ENCODE peak calls at places on chromosome 6, in four cellular contexts. O is brain microvascular endothelial cell, D is NCI-H1092 treated with DMSO at 0.1 percent for 48 hours, Q is AG08396. P is an unnamed sample.
A peak's percentile ranks its signal among the peaks of the same experiment; 100 is the strongest.

GRCh38 chr6:165716886-165717285 is 53.8 kb upstream of the PDE10A start:
- DNase-seq in O (peak; percentile 40), D (no peak), Q (no peak), P (no peak)

GRCh38 chr6:104589940-104590339 is 269.8 kb downstream of the HACE1 start:
- DNase-seq in Q (no peak), D (no peak), O (no peak), P (no peak)

GRCh38 chr6:118913161-118913560 is 19.2 kb downstream of the ASF1A start:
- DNase-seq in D (no peak), Q (no peak), O (no peak), P (no peak)

GRCh38 chr6:153949606-153950005 is 89.4 kb upstream of the OPRM1 start:
- DNase-seq in O (no peak), D (no peak), Q (no peak), P (no peak)

GRCh38 chr6:22709804-22710203 is 140.4 kb downstream of the HDGFL1 start:
- DNase-seq in Q (peak; percentile 5), O (no peak), D (no peak), P (no peak)

GRCh38 chr6:121247386-121247785 is 86.9 kb downstream of the TBC1D32 start:
- DNase-seq in Q (no peak), D (no peak), O (peak; percentile 4), P (no peak)

GRCh38 chr6:158938811-158939254 is 61.2 kb downstream of the RSPH3 start:
- DNase-seq in D (no peak), O (peak; percentile 7), Q (no peak), P (no peak)

GRCh38 chr6:109893606-109894005 is 84.5 kb upstream of the GPR6 start:
- DNase-seq in O (no peak), Q (no peak), D (no peak), P (no peak)

GRCh38 chr6:41671376-41671775 is 33.1 kb downstream of the MDFI start:
- DNase-seq in Q (no peak), D (no peak), O (no peak), P (peak; percentile 28)

GRCh38 chr6:45922728-45923351 is 92.8 kb downstream of the CLIC5 start:
- DNase-seq in O (peak; percentile 79), Q (peak; percentile 66), D (no peak), P (peak; percentile 55)

GRCh38 chr6:30171677-30172471 is 8.5 kb downstream of the TRIM15 start:
- DNase-seq in D (no peak), Q (no peak), O (peak; percentile 14), P (peak; percentile 17)

GRCh38 chr6:138572200-138572875 is 73.0 kb upstream of the NHSL1 start:
- DNase-seq in D (peak; percentile 87), Q (peak; percentile 79), O (peak; percentile 91), P (peak; percentile 88)

GRCh38 chr6:14984454-14984853 is 261.4 kb upstream of the JARID2 start:
- DNase-seq in D (no peak), Q (peak; percentile 31), O (no peak), P (no peak)

GRCh38 chr6:21049572-21049971 is 515.3 kb downstream of the CDKAL1 start:
- DNase-seq in Q (no peak), D (no peak), O (no peak), P (no peak)

P was measured in NCI-H1105 treated with DMSO at 0.1 percent for 48 hours.